ENCODE peak calls at places on chromosomes 12 and 14, in four cellular contexts. B, O, J and W are unnamed samples.
A peak's percentile ranks its signal among the peaks of the same experiment; 100 is the strongest.

GRCh38 chr14:36383674-36384421 is 63.4 kb upstream of the MBIP start:
- DNase-seq in B (no peak), O (no peak), J (no peak), W (no peak)

GRCh38 chr12:87439990-87440827 is 589.0 kb downstream of the C12orf50 start:
- DNase-seq in B (peak; percentile 93), O (peak; percentile 76), J (no peak), W (no peak)

GRCh38 chr14:76924363-76925151 is 98.3 kb downstream of the LRRC74A start:
- DNase-seq in B (no peak), O (no peak), J (peak; percentile 83), W (no peak)

GRCh38 chr14:101225729-101226152 is 322.2 kb upstream of the RTL1 start:
- DNase-seq in B (no peak), O (peak; percentile 10), J (no peak), W (no peak)

GRCh38 chr12:24901975-24902461 is 46.9 kb downstream of the BCAT1 start:
- DNase-seq in B (no peak), O (no peak), J (peak; percentile 89), W (no peak)

GRCh38 chr14:91229743-91230200 is 14.7 kb downstream of the GPR68 start:
- DNase-seq in B (peak; percentile 61), O (no peak), J (no peak), W (no peak)

GRCh38 chr12:91852646-91853045 is 293.0 kb downstream of the BTG1 start:
- DNase-seq in B (no peak), O (no peak), J (no peak), W (no peak)

GRCh38 chr12:128797119-128798118 is 26.3 kb downstream of the SLC15A4 start:
- DNase-seq in B (peak; percentile 63), O (no peak), J (peak; percentile 57), W (no peak)

GRCh38 chr14:89367449-89368120 is 49.4 kb downstream of the FOXN3 start:
- DNase-seq in B (no peak), O (peak; percentile 21), J (no peak), W (no peak)

GRCh38 chr14:102848830-102849521 is 71.7 kb downstream of the TRAF3 start:
- DNase-seq in B (no peak), O (peak; percentile 56), J (no peak), W (no peak)

GRCh38 chr12:112741106-112741505 is 50.4 kb upstream of the RPH3A start:
- DNase-seq in B (no peak), O (no peak), J (no peak), W (no peak)

GRCh38 chr12:30047499-30048262 is 263.9 kb upstream of the TMTC1 start:
- DNase-seq in B (peak; percentile 52), O (no peak), J (no peak), W (no peak)

GRCh38 chr14:68089146-68089715 is 269.7 kb downstream of the RAD51B start:
- DNase-seq in B (peak; percentile 61), O (no peak), J (peak; percentile 20), W (no peak)

GRCh38 chr14:91369628-91370445 is 47.8 kb downstream of the CCDC88C start:
- DNase-seq in B (no peak), O (no peak), J (no peak), W (no peak)

GRCh38 chr12:127479256-127479655 is 787.7 kb upstream of the TMEM132C start:
- DNase-seq in B (no peak), O (no peak), J (no peak), W (no peak)

GRCh38 chr12:68239309-68239708 is 13.7 kb upstream of the IL26 start:
- DNase-seq in B (no peak), O (no peak), J (no peak), W (no peak)

GRCh38 chr14:76717508-76717907 is 43.8 kb upstream of the VASH1 start:
- DNase-seq in B (no peak), O (peak; percentile 7), J (no peak), W (no peak)

GRCh38 chr14:94748667-94749347 is 21.1 kb downstream of the GSC start:
- DNase-seq in B (no peak), O (no peak), J (peak; percentile 62), W (no peak)

GRCh38 chr12:80364056-80364455 is 80.0 kb upstream of the PTPRQ start:
- DNase-seq in B (peak; percentile 10), O (no peak), J (no peak), W (no peak)

GRCh38 chr12:53443955-53444354 is 2.4 kb downstream of the PRR13 start:
- DNase-seq in B (no peak), O (no peak), J (no peak), W (no peak)

GRCh38 chr12:88035907-88036289 is 6.7 kb upstream of the C12orf50 start:
- DNase-seq in B (no peak), O (peak; percentile 20), J (no peak), W (no peak)

GRCh38 chr12:89288959-89289358 is 63.3 kb downstream of the DUSP6 start:
- DNase-seq in B (no peak), O (no peak), J (no peak), W (no peak)

GRCh38 chr14:82009076-82009475 is 475.4 kb upstream of the SEL1L start:
- DNase-seq in B (no peak), O (no peak), J (peak; percentile 32), W (no peak)

GRCh38 chr12:59389968-59390576 is 205.8 kb upstream of the SLC16A7 start:
- DNase-seq in B (no peak), O (no peak), J (peak; percentile 9), W (peak; percentile 44)

GRCh38 chr12:76621582-76622024 is 62.0 kb upstream of the OSBPL8 start:
- DNase-seq in B (peak; percentile 72), O (peak; percentile 83), J (peak; percentile 75), W (no peak)

GRCh38 chr14:94062344-94062904 is 18.6 kb downstream of the DDX24 start:
- DNase-seq in B (peak; percentile 64), O (no peak), J (no peak), W (no peak)

GRCh38 chr14:54490448-54490805 is 1.6 kb upstream of the GMFB start:
- DNase-seq in B (no peak), O (no peak), J (no peak), W (no peak)

GRCh38 chr14:68888883-68889282 is 90.2 kb downstream of the ACTN1 start:
- DNase-seq in B (no peak), O (no peak), J (no peak), W (no peak)

GRCh38 chr14:103224996-103225874 is 102.0 kb downstream of the TNFAIP2 start:
- DNase-seq in B (peak; percentile 41), O (no peak), J (no peak), W (no peak)

GRCh38 chr14:23521785-23522640 is 29.6 kb downstream of the ZFHX2 start:
- DNase-seq in B (no peak), O (no peak), J (no peak), W (no peak)

GRCh38 chr14:53599221-53599945 is 357.2 kb downstream of the BMP4 start:
- DNase-seq in B (peak; percentile 12), O (no peak), J (no peak), W (no peak)

GRCh38 chr12:70584332-70584731 is 52.9 kb downstream of the PTPRB start:
- DNase-seq in B (no peak), O (no peak), J (no peak), W (no peak)

GRCh38 chr12:41917181-41917580 is 227.5 kb downstream of the GXYLT1 start:
- DNase-seq in B (no peak), O (no peak), J (no peak), W (no peak)

GRCh38 chr14:91899777-91900176 is 32.4 kb upstream of the TC2N start:
- DNase-seq in B (no peak), O (no peak), J (no peak), W (no peak)

GRCh38 chr14:102352213-102352612 is 10.5 kb downstream of the CINP start:
- DNase-seq in B (no peak), O (no peak), J (no peak), W (no peak)

GRCh38 chr12:110039085-110039807 is 9.1 kb downstream of the C12orf76 start:
- DNase-seq in B (peak; percentile 98), O (peak; percentile 59), J (no peak), W (no peak)

GRCh38 chr14:51507556-51508511 is 143.9 kb upstream of the FRMD6 start:
- DNase-seq in B (peak; percentile 28), O (peak; percentile 47), J (peak; percentile 8), W (peak; percentile 92)

GRCh38 chr12:17344649-17345048 is 738.7 kb upstream of the LMO3 start:
- DNase-seq in B (no peak), O (no peak), J (no peak), W (no peak)

DNA sequence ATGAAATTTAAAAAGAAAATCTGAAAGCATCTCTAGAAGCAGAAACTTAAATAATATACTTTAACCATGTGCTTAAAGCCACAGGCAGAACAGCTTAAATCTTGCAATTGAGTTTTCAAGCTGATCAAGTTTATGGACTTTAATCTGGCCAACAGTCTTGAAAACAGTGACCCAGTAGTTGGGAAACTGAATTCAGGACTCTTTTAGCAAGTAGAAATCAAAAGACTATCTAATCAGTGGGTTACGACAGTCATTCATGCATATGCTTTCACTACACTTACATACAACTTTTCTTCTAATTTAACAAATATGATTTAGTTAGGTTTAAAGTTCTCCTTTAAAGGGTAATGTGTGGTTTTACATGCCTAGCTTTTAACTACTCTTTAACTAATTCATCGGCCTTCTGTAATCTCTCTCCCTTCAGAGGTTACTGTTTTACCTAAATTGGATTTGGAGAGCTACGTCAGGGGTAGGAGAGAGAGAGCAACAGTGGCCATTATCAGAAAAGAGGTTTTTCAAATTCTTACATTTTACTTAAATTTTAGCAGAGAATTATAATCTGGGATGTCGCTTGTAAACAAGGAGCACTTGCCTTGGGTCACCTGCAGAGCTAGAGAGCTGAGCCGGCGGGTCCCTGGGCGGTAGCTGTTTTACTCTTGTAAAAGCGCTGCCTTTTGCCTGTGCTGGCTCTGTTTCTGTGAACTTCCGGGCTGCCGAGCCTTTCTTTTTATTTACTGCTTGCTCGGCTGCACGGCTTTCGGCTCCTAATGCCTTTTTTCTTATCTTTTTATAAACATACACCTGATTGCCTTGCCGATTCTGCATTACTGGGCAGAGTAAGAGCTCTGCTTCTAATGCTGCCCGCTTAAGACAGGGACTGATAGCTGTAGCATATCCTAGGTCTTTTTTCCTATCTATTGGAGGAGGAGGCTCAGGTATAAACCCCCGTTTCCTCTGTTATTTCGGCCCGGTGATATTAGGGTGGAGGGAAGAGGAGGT is 17.4 kb upstream of the LYZ start:
- DNase-seq in B (peak; percentile 1), O (peak; percentile 81), J (peak; percentile 46), W (no peak)
- H3K27ac ChIP-seq in B (no peak overlapping the region), O (peak overlapping the region; percentile 86), J (no peak overlapping the region), W (peak overlapping the region; percentile 56)

GRCh38 chr12:98997-99396 is 32.4 kb downstream of the IQSEC3 start:
- DNase-seq in B (no peak), O (no peak), J (peak; percentile 55), W (no peak)
- H3K9ac ChIP-seq in B (no peak overlapping the region), O (no peak overlapping the region), J (no peak overlapping the region), W (no peak overlapping the region)

GRCh38 chr12:124518051-124518932 is 49.1 kb downstream of the NCOR2 start:
- DNase-seq in B (peak; percentile 99), O (peak; percentile 100), J (peak; percentile 77), W (peak; percentile 99)
- H3K27ac ChIP-seq in B (peak overlapping the region; percentile 85), O (peak overlapping the region; percentile 92), J (peak overlapping the region; percentile 92), W (peak overlapping the region; percentile 99)

GRCh38 chr12:60704171-60704914 is 1108.5 kb downstream of the SLC16A7 start:
- DNase-seq in B (no peak), O (no peak), J (no peak), W (no peak)
- H3K9ac ChIP-seq in B (no peak overlapping the region), O (no peak overlapping the region), J (no peak overlapping the region), W (no peak overlapping the region)

GRCh38 chr14:56342419-56342901 is 224.2 kb downstream of the PELI2 start:
- DNase-seq in B (peak; percentile 86), O (no peak), J (no peak), W (no peak)
- H3K27ac ChIP-seq in B (peak overlapping the region; percentile 89), O (no peak overlapping the region), J (no peak overlapping the region), W (no peak overlapping the region)